ENCODE peak calls at places on chromosome 18, in ten cellular contexts. J, H, I, F, Q, X, A, W, E and P are unnamed samples.

GRCh38 chr18:2169656-2170055 is 401.6 kb downstream of the METTL4 start:
- DNase-seq in Q (no peak), W (no peak), J (no peak), I (no peak), E (no peak), X (no peak), F (peak), A (no peak), H (no peak), P (peak)

GRCh38 chr18:27879540-27879939 is 297.4 kb downstream of the CDH2 start:
- DNase-seq in H (no peak), I (no peak), A (no peak), F (no peak), E (no peak), X (no peak), W (no peak), J (no peak), Q (no peak), P (no peak)

GRCh38 chr18:48992791-48993555 is 42.2 kb upstream of the SMAD7 start:
- DNase-seq in J (no peak), E (no peak), F (no peak), H (no peak), Q (no peak), I (no peak), X (no peak), W (no peak), A (peak), P (no peak)

GRCh38 chr18:2009957-2010697 is 561.2 kb downstream of the METTL4 start:
- DNase-seq in A (no peak), J (no peak), F (no peak), X (no peak), W (no peak), Q (no peak), I (no peak), H (no peak), E (no peak), P (no peak)

GRCh38 chr18:3279201-3280185 is 17.6 kb downstream of the MYL12B start:
- DNase-seq in H (no peak), Q (no peak), W (no peak), X (no peak), J (no peak), E (no peak), F (no peak), A (peak), I (no peak), P (no peak)

GRCh38 chr18:27674411-27674810 is 489.3 kb upstream of the CHST9 start:
- DNase-seq in H (no peak), F (no peak), A (no peak), Q (no peak), W (no peak), X (no peak), J (no peak), E (no peak), I (no peak), P (no peak)

GRCh38 chr18:12606592-12607315 is 51.2 kb downstream of the SPIRE1 start:
- DNase-seq in X (no peak), F (peak), I (no peak), A (no peak), H (no peak), J (no peak), Q (peak), W (no peak), E (no peak), P (peak)

GRCh38 chr18:48548404-48548771 is 9.6 kb downstream of the CTIF start:
- DNase-seq in J (peak), E (no peak), H (no peak), F (no peak), Q (no peak), A (no peak), I (no peak), W (peak), X (no peak), P (peak)

GRCh38 chr18:75127143-75128021 is 81.6 kb downstream of the PTGR3 start:
- DNase-seq in H (no peak), J (peak), I (no peak), W (no peak), Q (no peak), A (no peak), E (no peak), X (no peak), F (peak), P (no peak)

GRCh38 chr18:13414542-13414941 is 196.0 kb downstream of the LDLRAD4 start:
- DNase-seq in J (no peak), A (no peak), X (no peak), Q (no peak), F (no peak), E (no peak), I (no peak), H (no peak), W (no peak), P (no peak)

GRCh38 chr18:66317243-66318090 is 286.4 kb downstream of the CDH19 start:
- DNase-seq in H (no peak), X (no peak), F (no peak), J (no peak), Q (no peak), E (no peak), A (no peak), W (no peak), I (no peak), P (peak)

GRCh38 chr18:32877371-32877770 is 104.5 kb upstream of the KLHL14 start:
- DNase-seq in X (no peak), W (no peak), I (no peak), Q (no peak), A (no peak), F (no peak), J (no peak), H (no peak), E (no peak), P (no peak)

GRCh38 chr18:75408554-75409506 is 18.7 kb downstream of the SMIM21 start:
- DNase-seq in F (peak), W (no peak), A (no peak), I (peak), Q (peak), H (peak), E (no peak), J (no peak), X (no peak), P (peak)

GRCh38 chr18:10230072-10230471 is 224.4 kb upstream of the APCDD1 start:
- DNase-seq in Q (no peak), W (no peak), X (peak), A (no peak), H (peak), F (peak), E (no peak), J (no peak), I (no peak), P (peak)
- TF ChIP-seq CTCF in Q (no peak), W (no peak), X (peak), A (no peak), H (peak), F (peak), E (no peak), J (no peak), I (no peak), P (peak)

GRCh38 chr18:43648002-43648401 is 370.7 kb upstream of the SYT4 start:
- DNase-seq in A (no peak), J (no peak), E (no peak), H (no peak), W (no peak), I (no peak), F (no peak), Q (no peak), X (no peak), P (no peak)
- TF ChIP-seq CTCF in A (no peak), J (no peak), E (no peak), H (peak), W (no peak), I (no peak), F (peak), Q (no peak), X (no peak), P (no peak)

DNA sequence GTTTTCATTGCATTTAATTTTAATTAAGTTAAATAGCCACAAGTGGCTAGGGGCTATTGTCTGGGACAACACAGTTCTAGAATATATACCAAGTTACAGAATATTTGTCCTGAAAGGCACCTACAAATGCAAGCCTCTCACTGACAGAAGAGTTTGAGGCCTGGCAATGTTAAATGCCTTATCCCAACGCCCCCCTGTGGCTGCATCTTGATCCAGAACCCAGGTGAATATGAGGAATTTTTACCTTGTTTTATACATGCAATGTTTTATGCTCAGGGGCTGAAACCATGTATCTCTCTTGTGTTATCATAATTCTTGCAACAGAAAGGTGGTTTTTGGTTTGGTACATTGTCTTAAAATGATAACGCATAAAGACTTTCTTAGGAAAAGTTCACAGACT is 71.8 kb upstream of the SEC11C start:
- DNase-seq in E (peak), J (no peak), F (no peak), H (no peak), I (no peak), X (peak), W (no peak), Q (no peak), A (no peak), P (peak)
- TF ChIP-seq CTCF in E (no peak), J (no peak), F (peak), H (peak), I (peak), X (peak), W (peak), Q (peak), A (peak), P (peak)

GRCh38 chr18:33916200-33916599 is 308.5 kb downstream of the NOL4 start:
- DNase-seq in Q (no peak), I (no peak), J (no peak), X (no peak), A (no peak), H (no peak), F (no peak), W (no peak), E (peak), P (no peak)
- TF ChIP-seq CTCF in Q (no peak), I (no peak), J (no peak), X (no peak), A (no peak), H (no peak), F (no peak), W (no peak), E (no peak), P (no peak)

GRCh38 chr18:74040008-74040407 is 107.6 kb downstream of the FBXO15 start:
- DNase-seq in J (no peak), A (no peak), E (no peak), I (no peak), X (no peak), H (no peak), Q (no peak), F (no peak), W (no peak), P (no peak)
- TF ChIP-seq CTCF in J (no peak), A (no peak), E (no peak), I (no peak), X (no peak), H (no peak), Q (no peak), F (no peak), W (no peak), P (no peak)

DNA sequence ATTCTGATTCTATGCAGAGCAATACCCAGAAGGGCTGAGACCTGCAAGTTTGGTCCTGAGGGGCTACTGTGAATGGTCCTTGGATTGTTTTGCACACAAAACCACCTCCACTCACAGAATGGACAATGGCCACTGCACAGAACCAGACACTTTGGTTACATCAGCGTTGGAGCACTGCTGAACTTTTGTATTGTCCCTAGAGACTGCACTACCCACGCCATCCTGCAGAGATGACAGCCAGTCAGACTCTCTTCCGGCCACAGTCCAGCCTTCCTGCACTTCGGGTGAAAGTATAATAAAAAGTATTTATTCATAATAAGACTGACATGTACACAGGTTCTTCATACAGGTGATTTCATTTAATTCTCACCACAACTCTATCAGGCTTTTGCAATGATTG is 35.7 kb downstream of the CELF4 start:
- DNase-seq in A (peak), X (no peak), I (no peak), Q (no peak), E (no peak), F (no peak), H (no peak), W (no peak), J (no peak), P (no peak)
- TF ChIP-seq CTCF in A (no peak), X (no peak), I (no peak), Q (no peak), E (no peak), F (no peak), H (no peak), W (no peak), J (no peak), P (no peak)

GRCh38 chr18:7000484-7001096 is 117.0 kb downstream of the LAMA1 start:
- DNase-seq in X (no peak), I (no peak), Q (peak), F (no peak), J (no peak), H (peak), W (no peak), E (no peak), A (no peak), P (peak)
- TF ChIP-seq CTCF in X (peak), I (peak), Q (peak), F (peak), J (peak), H (peak), W (peak), E (no peak), A (no peak), P (peak)

DNA sequence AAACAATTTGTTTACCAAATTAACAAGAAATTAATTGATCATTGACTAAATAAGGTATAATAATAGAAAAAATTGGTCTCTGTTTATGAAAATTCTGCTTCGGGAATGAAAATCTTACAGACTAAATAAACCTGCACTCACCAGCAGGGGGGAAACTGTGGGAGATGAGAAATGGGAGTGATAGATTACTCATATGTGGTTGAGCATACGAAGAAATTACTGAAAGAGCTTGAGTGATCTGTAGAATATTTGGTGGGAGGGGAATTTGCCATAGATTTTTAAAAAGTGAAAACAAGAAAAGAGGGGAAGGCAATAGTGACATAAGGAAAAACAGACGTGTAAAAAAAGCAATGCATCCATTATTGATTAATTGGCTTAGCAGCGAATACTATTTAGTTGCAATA is 2.2 kb downstream of the HMSD start:
- DNase-seq in J (no peak), F (peak), A (peak), E (no peak), I (no peak), Q (no peak), W (no peak), X (no peak), H (no peak), P (peak)
- TF ChIP-seq CTCF in J (no peak), F (peak), A (no peak), E (no peak), I (no peak), Q (no peak), W (no peak), X (no peak), H (peak), P (no peak)

DNA sequence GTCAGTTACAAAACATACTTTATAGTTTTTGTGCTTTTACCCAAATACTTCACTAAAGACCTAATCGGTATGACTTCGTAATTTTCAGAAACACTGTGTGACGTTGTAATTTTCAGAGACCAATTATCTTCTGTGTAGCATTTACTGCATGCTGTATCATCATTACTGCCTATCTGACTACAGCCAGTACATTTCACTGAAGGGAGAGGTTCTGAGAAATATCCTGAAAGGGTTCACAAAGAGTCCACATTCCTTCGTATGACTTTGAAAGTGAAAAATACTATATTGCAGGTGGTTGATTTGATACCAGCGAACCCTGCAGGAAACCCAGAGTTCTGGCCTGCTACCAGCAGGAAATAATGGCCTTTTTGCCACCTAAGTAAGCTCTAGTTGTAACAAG is 155.4 kb downstream of the ARHGAP28 start:
- DNase-seq in W (no peak), A (no peak), E (no peak), X (no peak), I (no peak), F (peak), Q (no peak), J (no peak), H (no peak), P (no peak)
- TF ChIP-seq CTCF in W (no peak), A (no peak), E (no peak), X (peak), I (no peak), F (no peak), Q (no peak), J (no peak), H (no peak), P (no peak)